ENCODE peak calls at places on chromosomes 5 and 9, in seven cellular contexts. One of them, this sample, is unnamed.

GRCh38 chr9:95874989-95875304 is 544 bp upstream of the ERCC6L2 start:
- DNase-seq in HS-27A: no peak
- DNase-seq in body of pancreas: peak
- DNase-seq in NB4: peak
- DNase-seq in glutamatergic neuron: peak
- DNase-seq in astrocyte of the hippocampus: no peak
- DNase-seq in type B pancreatic cell: no peak
- DNase-seq in this sample: peak

GRCh38 chr5:167642779-167643517 is 648.5 kb upstream of the WWC1 start:
- DNase-seq in NB4: no peak
- DNase-seq in astrocyte of the hippocampus: peak
- DNase-seq in glutamatergic neuron: no peak
- DNase-seq in body of pancreas: no peak
- DNase-seq in type B pancreatic cell: no peak
- DNase-seq in HS-27A: peak
- DNase-seq in this sample: no peak

GRCh38 chr5:112388010-112388553 is 31.0 kb downstream of the EPB41L4A start:
- DNase-seq in astrocyte of the hippocampus: no peak
- DNase-seq in type B pancreatic cell: no peak
- DNase-seq in HS-27A: no peak
- DNase-seq in body of pancreas: no peak
- DNase-seq in NB4: no peak
- DNase-seq in glutamatergic neuron: no peak
- DNase-seq in this sample: no peak

GRCh38 chr9:115630126-115630840 is 512.3 kb upstream of the TNC start:
- DNase-seq in astrocyte of the hippocampus: no peak
- DNase-seq in glutamatergic neuron: no peak
- DNase-seq in NB4: no peak
- DNase-seq in HS-27A: no peak
- DNase-seq in body of pancreas: no peak
- DNase-seq in type B pancreatic cell: no peak
- DNase-seq in this sample: no peak

GRCh38 chr9:98570055-98570454 is 138.7 kb downstream of the GABBR2 start:
- DNase-seq in astrocyte of the hippocampus: no peak
- DNase-seq in NB4: no peak
- DNase-seq in HS-27A: no peak
- DNase-seq in body of pancreas: no peak
- DNase-seq in type B pancreatic cell: no peak
- DNase-seq in glutamatergic neuron: no peak
- DNase-seq in this sample: no peak

GRCh38 chr9:101495810-101496209 is 37.8 kb upstream of the RNF20 start:
- DNase-seq in body of pancreas: no peak
- DNase-seq in NB4: no peak
- DNase-seq in glutamatergic neuron: no peak
- DNase-seq in type B pancreatic cell: no peak
- DNase-seq in astrocyte of the hippocampus: no peak
- DNase-seq in HS-27A: no peak
- DNase-seq in this sample: no peak

GRCh38 chr5:87120518-87121314 is 147.0 kb upstream of the RASA1 start:
- DNase-seq in NB4: peak
- DNase-seq in type B pancreatic cell: no peak
- DNase-seq in HS-27A: no peak
- DNase-seq in glutamatergic neuron: no peak
- DNase-seq in astrocyte of the hippocampus: peak
- DNase-seq in body of pancreas: no peak
- DNase-seq in this sample: peak

GRCh38 chr5:65127181-65127901 is 354.4 kb downstream of the ADAMTS6 start:
- DNase-seq in body of pancreas: no peak
- DNase-seq in HS-27A: no peak
- DNase-seq in astrocyte of the hippocampus: peak
- DNase-seq in glutamatergic neuron: no peak
- DNase-seq in NB4: no peak
- DNase-seq in type B pancreatic cell: no peak
- DNase-seq in this sample: no peak

GRCh38 chr5:53479656-53480473 is 564 bp upstream of the FST start:
- DNase-seq in body of pancreas: peak
- DNase-seq in NB4: peak
- DNase-seq in type B pancreatic cell: no peak
- DNase-seq in glutamatergic neuron: peak
- DNase-seq in HS-27A: no peak
- DNase-seq in astrocyte of the hippocampus: peak
- DNase-seq in this sample: no peak

GRCh38 chr5:38323645-38324295 is 65.4 kb downstream of the EGFLAM start:
- DNase-seq in astrocyte of the hippocampus: peak
- DNase-seq in HS-27A: peak
- DNase-seq in body of pancreas: no peak
- DNase-seq in type B pancreatic cell: no peak
- DNase-seq in NB4: no peak
- DNase-seq in glutamatergic neuron: no peak
- DNase-seq in this sample: no peak

GRCh38 chr5:173458819-173459218 is 130.6 kb upstream of the STC2 start:
- DNase-seq in glutamatergic neuron: no peak
- DNase-seq in body of pancreas: no peak
- DNase-seq in HS-27A: no peak
- DNase-seq in NB4: peak
- DNase-seq in type B pancreatic cell: no peak
- DNase-seq in astrocyte of the hippocampus: no peak
- DNase-seq in this sample: no peak

GRCh38 chr9:129549684-129550083 is 71.2 kb downstream of the C9orf50 start:
- DNase-seq in type B pancreatic cell: no peak
- DNase-seq in NB4: no peak
- DNase-seq in glutamatergic neuron: no peak
- DNase-seq in body of pancreas: no peak
- DNase-seq in HS-27A: no peak
- DNase-seq in astrocyte of the hippocampus: peak
- DNase-seq in this sample: no peak

GRCh38 chr9:112748041-112748440 is 2.5 kb upstream of the SNX30 start:
- DNase-seq in astrocyte of the hippocampus: no peak
- DNase-seq in glutamatergic neuron: no peak
- DNase-seq in NB4: no peak
- DNase-seq in type B pancreatic cell: no peak
- DNase-seq in HS-27A: no peak
- DNase-seq in body of pancreas: no peak
- DNase-seq in this sample: no peak

GRCh38 chr9:88747768-88748167 is 212.8 kb downstream of the NXNL2 start:
- DNase-seq in glutamatergic neuron: no peak
- DNase-seq in type B pancreatic cell: no peak
- DNase-seq in astrocyte of the hippocampus: peak
- DNase-seq in NB4: peak
- DNase-seq in body of pancreas: peak
- DNase-seq in HS-27A: no peak
- DNase-seq in this sample: no peak

GRCh38 chr5:68373050-68373449 is 157.5 kb downstream of the PIK3R1 start:
- DNase-seq in type B pancreatic cell: no peak
- DNase-seq in HS-27A: no peak
- DNase-seq in glutamatergic neuron: no peak
- DNase-seq in NB4: no peak
- DNase-seq in astrocyte of the hippocampus: no peak
- DNase-seq in body of pancreas: no peak
- DNase-seq in this sample: no peak

GRCh38 chr5:140346348-140347221 is at the start of gene HBEGF:
- DNase-seq in body of pancreas: peak
- DNase-seq in glutamatergic neuron: peak
- DNase-seq in NB4: peak
- DNase-seq in HS-27A: no peak
- DNase-seq in astrocyte of the hippocampus: peak
- DNase-seq in type B pancreatic cell: peak
- DNase-seq in this sample: peak

GRCh38 chr9:37329576-37329975 is 92.9 kb upstream of the GRHPR start:
- DNase-seq in glutamatergic neuron: no peak
- DNase-seq in astrocyte of the hippocampus: peak
- DNase-seq in NB4: peak
- DNase-seq in body of pancreas: no peak
- DNase-seq in type B pancreatic cell: no peak
- DNase-seq in HS-27A: no peak
- DNase-seq in this sample: no peak

GRCh38 chr5:134837530-134838181 is 8.1 kb upstream of the C5orf24 start:
- DNase-seq in astrocyte of the hippocampus: peak
- DNase-seq in NB4: no peak
- DNase-seq in HS-27A: no peak
- DNase-seq in type B pancreatic cell: no peak
- DNase-seq in body of pancreas: peak
- DNase-seq in glutamatergic neuron: no peak
- DNase-seq in this sample: no peak

GRCh38 chr5:149206524-149207141 is 65.0 kb upstream of the AFAP1L1 start:
- DNase-seq in astrocyte of the hippocampus: no peak
- DNase-seq in body of pancreas: no peak
- DNase-seq in glutamatergic neuron: no peak
- DNase-seq in HS-27A: no peak
- DNase-seq in NB4: no peak
- DNase-seq in type B pancreatic cell: no peak
- DNase-seq in this sample: no peak

This sample was measured in stimulated activated naive B cell treated with anti-CD40 and anti-IgM and Interleukin-4, amounts not matched to agents 10 μg/mL and 1 μg/mL and 100 μg/mL, for 72 hours.